ENCODE peak calls at places on chromosomes 12 and 14, in eight cellular contexts. One of them, this sample, is unnamed.

GRCh38 chr14:74488788-74489397 is 4.2 kb downstream of the NPC2 start:
- DNase-seq in AG10803: peak
- DNase-seq in GM10248: no peak
- DNase-seq in Peyer's patch: no peak
- DNase-seq in PC-9: peak
- DNase-seq in RWPE1: peak
- DNase-seq in cardiac fibroblast: peak
- DNase-seq in MM.1S: peak
- DNase-seq in this sample: peak

GRCh38 chr14:84397621-84398020 is 1132.3 kb upstream of the FLRT2 start:
- DNase-seq in cardiac fibroblast: no peak
- DNase-seq in AG10803: no peak
- DNase-seq in GM10248: no peak
- DNase-seq in RWPE1: no peak
- DNase-seq in MM.1S: no peak
- DNase-seq in PC-9: no peak
- DNase-seq in Peyer's patch: no peak
- DNase-seq in this sample: no peak

GRCh38 chr14:68553326-68553725 is 239.5 kb downstream of the ZFP36L1 start:
- DNase-seq in RWPE1: no peak
- DNase-seq in cardiac fibroblast: no peak
- DNase-seq in GM10248: no peak
- DNase-seq in PC-9: no peak
- DNase-seq in AG10803: no peak
- DNase-seq in Peyer's patch: no peak
- DNase-seq in MM.1S: no peak
- DNase-seq in this sample: no peak

GRCh38 chr12:47207005-47207717 is 127.4 kb upstream of the AMIGO2 start:
- DNase-seq in GM10248: no peak
- DNase-seq in MM.1S: peak
- DNase-seq in cardiac fibroblast: no peak
- DNase-seq in AG10803: no peak
- DNase-seq in PC-9: no peak
- DNase-seq in RWPE1: no peak
- DNase-seq in Peyer's patch: peak
- DNase-seq in this sample: no peak

GRCh38 chr12:92927055-92927435 is 2.0 kb downstream of the EEA1 start:
- DNase-seq in cardiac fibroblast: peak
- DNase-seq in GM10248: no peak
- DNase-seq in Peyer's patch: no peak
- DNase-seq in AG10803: peak
- DNase-seq in PC-9: no peak
- DNase-seq in MM.1S: peak
- DNase-seq in RWPE1: no peak
- DNase-seq in this sample: no peak

GRCh38 chr14:65354715-65355114 is 57.8 kb upstream of the FUT8 start:
- DNase-seq in GM10248: no peak
- DNase-seq in Peyer's patch: no peak
- DNase-seq in MM.1S: no peak
- DNase-seq in AG10803: no peak
- DNase-seq in RWPE1: no peak
- DNase-seq in cardiac fibroblast: no peak
- DNase-seq in PC-9: peak
- DNase-seq in this sample: no peak

GRCh38 chr12:9669534-9669933 is at the start of gene CLEC2D:
- DNase-seq in AG10803: no peak
- DNase-seq in MM.1S: no peak
- DNase-seq in RWPE1: no peak
- DNase-seq in PC-9: no peak
- DNase-seq in GM10248: peak
- DNase-seq in Peyer's patch: no peak
- DNase-seq in cardiac fibroblast: no peak
- DNase-seq in this sample: no peak

GRCh38 chr14:106883218-106883692 is 1356.9 kb downstream of the TMEM121 start:
- DNase-seq in cardiac fibroblast: peak
- DNase-seq in PC-9: no peak
- DNase-seq in RWPE1: no peak
- DNase-seq in MM.1S: no peak
- DNase-seq in GM10248: no peak
- DNase-seq in AG10803: no peak
- DNase-seq in Peyer's patch: no peak
- DNase-seq in this sample: no peak

GRCh38 chr14:51304956-51305355 is 64.9 kb downstream of the TMX1 start:
- DNase-seq in cardiac fibroblast: peak
- DNase-seq in PC-9: peak
- DNase-seq in Peyer's patch: no peak
- DNase-seq in AG10803: peak
- DNase-seq in MM.1S: no peak
- DNase-seq in RWPE1: peak
- DNase-seq in GM10248: no peak
- DNase-seq in this sample: peak

GRCh38 chr14:74792249-74793039 is 29.3 kb downstream of the YLPM1 start:
- DNase-seq in MM.1S: no peak
- DNase-seq in RWPE1: no peak
- DNase-seq in PC-9: no peak
- DNase-seq in GM10248: no peak
- DNase-seq in Peyer's patch: no peak
- DNase-seq in AG10803: peak
- DNase-seq in cardiac fibroblast: peak
- DNase-seq in this sample: no peak

GRCh38 chr12:2447861-2448260 is 346.9 kb upstream of the FKBP4 start:
- DNase-seq in PC-9: no peak
- DNase-seq in cardiac fibroblast: no peak
- DNase-seq in Peyer's patch: no peak
- DNase-seq in GM10248: no peak
- DNase-seq in AG10803: no peak
- DNase-seq in MM.1S: no peak
- DNase-seq in RWPE1: no peak
- DNase-seq in this sample: no peak

GRCh38 chr12:76914102-76914859 is 35.5 kb upstream of the CSRP2 start:
- DNase-seq in Peyer's patch: no peak
- DNase-seq in MM.1S: no peak
- DNase-seq in GM10248: no peak
- DNase-seq in PC-9: no peak
- DNase-seq in RWPE1: no peak
- DNase-seq in AG10803: no peak
- DNase-seq in cardiac fibroblast: no peak
- DNase-seq in this sample: no peak

GRCh38 chr12:109824731-109825130 is 8.5 kb downstream of the TRPV4 start:
- DNase-seq in cardiac fibroblast: no peak
- DNase-seq in PC-9: no peak
- DNase-seq in Peyer's patch: no peak
- DNase-seq in GM10248: no peak
- DNase-seq in AG10803: no peak
- DNase-seq in RWPE1: no peak
- DNase-seq in MM.1S: no peak
- DNase-seq in this sample: no peak

GRCh38 chr14:85533821-85534271 is 3.9 kb downstream of the FLRT2 start:
- DNase-seq in AG10803: no peak
- DNase-seq in Peyer's patch: no peak
- DNase-seq in PC-9: no peak
- DNase-seq in GM10248: no peak
- DNase-seq in RWPE1: peak
- DNase-seq in MM.1S: no peak
- DNase-seq in cardiac fibroblast: peak
- DNase-seq in this sample: no peak

GRCh38 chr12:55743131-55743921 is 404 bp downstream of the GDF11 start:
- DNase-seq in AG10803: peak
- DNase-seq in PC-9: peak
- DNase-seq in Peyer's patch: peak
- DNase-seq in GM10248: peak
- DNase-seq in cardiac fibroblast: peak
- DNase-seq in MM.1S: peak
- DNase-seq in RWPE1: peak
- DNase-seq in this sample: no peak

GRCh38 chr12:120190985-120191480 is 3.5 kb downstream of the GCN1 start:
- DNase-seq in GM10248: no peak
- DNase-seq in RWPE1: no peak
- DNase-seq in MM.1S: peak
- DNase-seq in AG10803: no peak
- DNase-seq in PC-9: no peak
- DNase-seq in cardiac fibroblast: no peak
- DNase-seq in Peyer's patch: no peak
- DNase-seq in this sample: no peak

GRCh38 chr12:93989913-93990312 is 158.5 kb upstream of the PLXNC1 start:
- DNase-seq in AG10803: no peak
- DNase-seq in MM.1S: no peak
- DNase-seq in GM10248: no peak
- DNase-seq in cardiac fibroblast: no peak
- DNase-seq in Peyer's patch: no peak
- DNase-seq in PC-9: no peak
- DNase-seq in RWPE1: no peak
- DNase-seq in this sample: no peak

DNA sequence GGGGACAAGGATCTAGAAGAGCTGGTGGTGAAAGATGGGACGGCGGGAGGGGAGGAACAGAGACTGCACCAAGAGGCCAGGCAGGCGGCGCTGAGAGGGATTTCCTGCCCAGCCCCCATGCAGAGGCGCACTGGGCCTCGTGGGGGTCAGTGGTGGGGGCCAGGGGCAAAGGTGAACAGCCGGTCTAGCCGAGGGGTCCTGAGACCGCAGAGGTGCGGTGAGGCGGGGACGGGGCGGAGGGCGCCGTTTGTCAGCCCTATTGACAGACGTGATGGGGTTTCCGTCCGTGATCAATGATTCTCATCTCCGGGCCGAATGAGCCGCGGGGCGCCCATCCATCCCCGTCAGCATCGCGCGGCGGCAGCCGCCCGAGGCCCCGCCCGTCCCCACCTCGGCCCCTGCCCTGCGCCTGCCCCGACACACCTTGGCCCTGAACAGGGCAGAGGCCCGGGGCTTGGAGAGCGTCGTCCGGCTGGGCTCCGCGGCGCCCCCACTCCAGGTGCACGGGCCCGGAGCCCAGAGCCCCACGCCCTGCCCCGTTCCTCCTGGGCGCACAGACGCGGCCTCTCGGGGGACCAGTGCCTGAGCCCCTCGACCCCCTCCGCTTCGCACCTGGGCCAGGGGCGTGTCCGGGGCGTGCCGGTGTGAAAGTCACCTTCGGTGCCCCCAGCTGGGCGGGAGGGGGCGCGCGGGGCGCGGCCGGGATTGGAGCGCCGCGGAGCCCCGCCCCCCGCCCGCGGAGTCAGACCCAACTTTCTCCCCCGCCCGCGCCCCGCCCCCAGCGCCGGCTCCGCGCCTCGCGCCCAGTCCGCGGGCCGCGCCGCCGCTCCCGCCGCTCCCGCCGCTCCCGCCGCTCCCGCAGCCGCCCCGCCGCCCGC is at the start of gene NXPH4:
- DNase-seq in Peyer's patch: peak
- DNase-seq in MM.1S: peak
- DNase-seq in PC-9: peak
- DNase-seq in AG10803: no peak
- DNase-seq in GM10248: peak
- DNase-seq in RWPE1: no peak
- DNase-seq in cardiac fibroblast: no peak
- DNase-seq in this sample: no peak
- TF ChIP-seq CTCF in Peyer's patch: no peak
- TF ChIP-seq CTCF in MM.1S: no peak
- TF ChIP-seq CTCF in PC-9: no peak
- TF ChIP-seq CTCF in AG10803: no peak
- TF ChIP-seq CTCF in GM10248: no peak
- TF ChIP-seq CTCF in RWPE1: no peak
- TF ChIP-seq CTCF in cardiac fibroblast: no peak
- TF ChIP-seq CTCF in this sample: no peak

GRCh38 chr12:85441740-85442139 is 161.7 kb downstream of the ALX1 start:
- DNase-seq in PC-9: no peak
- DNase-seq in MM.1S: no peak
- DNase-seq in cardiac fibroblast: peak
- DNase-seq in AG10803: peak
- DNase-seq in GM10248: no peak
- DNase-seq in Peyer's patch: no peak
- DNase-seq in RWPE1: peak
- DNase-seq in this sample: no peak
- TF ChIP-seq CTCF in PC-9: peak
- TF ChIP-seq CTCF in MM.1S: peak
- TF ChIP-seq CTCF in cardiac fibroblast: peak
- TF ChIP-seq CTCF in AG10803: peak
- TF ChIP-seq CTCF in GM10248: peak
- TF ChIP-seq CTCF in Peyer's patch: no peak
- TF ChIP-seq CTCF in RWPE1: peak
- TF ChIP-seq CTCF in this sample: peak

DNA sequence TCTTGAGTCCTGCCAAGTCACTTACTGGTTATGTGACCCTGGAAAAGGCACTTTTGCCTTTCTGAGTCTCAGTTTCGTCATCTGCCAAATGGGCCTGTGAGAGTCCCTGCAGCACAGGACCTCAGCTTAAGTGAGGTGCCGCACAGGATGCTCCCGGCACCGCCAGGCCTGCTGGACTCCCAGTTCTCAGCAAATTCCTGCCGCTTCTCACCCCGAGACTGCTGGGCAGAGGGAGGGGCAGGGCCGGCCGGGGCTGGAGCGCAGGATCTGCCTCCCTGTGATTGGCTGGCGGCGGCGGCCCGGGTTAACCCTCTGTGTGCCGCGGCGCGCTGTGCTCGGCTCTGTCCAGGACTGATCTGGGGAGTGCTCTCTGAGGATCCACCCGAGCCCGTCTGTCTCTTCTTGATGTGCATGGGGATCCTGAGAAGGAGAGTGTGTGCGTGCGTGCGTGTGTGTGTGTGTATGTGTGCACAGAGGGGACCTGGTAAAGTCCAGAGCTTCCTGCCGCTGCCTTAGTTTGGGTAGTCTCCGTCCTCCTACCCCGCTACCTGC is 8.6 kb downstream of the SETD1B start:
- DNase-seq in GM10248: peak
- DNase-seq in MM.1S: no peak
- DNase-seq in AG10803: peak
- DNase-seq in PC-9: peak
- DNase-seq in RWPE1: peak
- DNase-seq in Peyer's patch: no peak
- DNase-seq in cardiac fibroblast: peak
- DNase-seq in this sample: no peak
- TF ChIP-seq CTCF in GM10248: no peak
- TF ChIP-seq CTCF in MM.1S: no peak
- TF ChIP-seq CTCF in AG10803: no peak
- TF ChIP-seq CTCF in PC-9: peak
- TF ChIP-seq CTCF in RWPE1: peak
- TF ChIP-seq CTCF in Peyer's patch: no peak
- TF ChIP-seq CTCF in cardiac fibroblast: no peak
- TF ChIP-seq CTCF in this sample: no peak

GRCh38 chr14:24876009-24876690 is 173.8 kb downstream of the STXBP6 start:
- DNase-seq in MM.1S: no peak
- DNase-seq in GM10248: no peak
- DNase-seq in PC-9: no peak
- DNase-seq in RWPE1: no peak
- DNase-seq in cardiac fibroblast: no peak
- DNase-seq in Peyer's patch: no peak
- DNase-seq in AG10803: no peak
- DNase-seq in this sample: no peak
- TF ChIP-seq CTCF in MM.1S: no peak
- TF ChIP-seq CTCF in GM10248: no peak
- TF ChIP-seq CTCF in PC-9: no peak
- TF ChIP-seq CTCF in RWPE1: no peak
- TF ChIP-seq CTCF in cardiac fibroblast: no peak
- TF ChIP-seq CTCF in Peyer's patch: no peak
- TF ChIP-seq CTCF in AG10803: no peak
- TF ChIP-seq CTCF in this sample: no peak

DNA sequence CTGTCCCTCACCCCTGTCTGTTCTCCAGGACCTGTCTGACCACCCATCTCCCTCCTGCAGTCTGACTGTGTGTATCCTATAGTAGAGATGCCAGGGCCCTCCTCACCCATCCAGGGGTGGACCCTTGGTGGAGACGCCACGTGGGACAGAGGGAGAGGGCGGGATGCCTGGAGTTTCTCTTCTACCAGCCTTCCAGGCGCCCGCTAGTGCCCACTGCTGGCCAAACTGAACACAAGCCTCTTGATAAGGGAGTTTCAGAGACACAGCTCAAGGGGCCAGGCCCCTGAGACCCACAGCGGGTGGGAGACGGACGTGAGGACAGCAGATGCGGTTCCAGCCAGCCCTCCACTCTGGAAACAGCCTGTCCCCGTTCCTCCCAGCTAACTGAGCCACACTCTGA is 147.3 kb downstream of the RBM19 start:
- DNase-seq in cardiac fibroblast: peak
- DNase-seq in PC-9: no peak
- DNase-seq in Peyer's patch: no peak
- DNase-seq in RWPE1: no peak
- DNase-seq in MM.1S: no peak
- DNase-seq in GM10248: no peak
- DNase-seq in AG10803: no peak
- DNase-seq in this sample: no peak
- TF ChIP-seq CTCF in cardiac fibroblast: peak
- TF ChIP-seq CTCF in PC-9: no peak
- TF ChIP-seq CTCF in Peyer's patch: no peak
- TF ChIP-seq CTCF in RWPE1: no peak
- TF ChIP-seq CTCF in MM.1S: no peak
- TF ChIP-seq CTCF in GM10248: no peak
- TF ChIP-seq CTCF in AG10803: peak
- TF ChIP-seq CTCF in this sample: peak

This sample was measured in retinal pigment epithelial cell.